ENCODE peak calls at places on chromosomes 5 and 9, in five cellular contexts. Z is stimulated activated CD4-positive, alpha-beta T cell treated with anti-CD3 and anti-CD28 coated beads, Interleukin-1b, Interleukin-23, amount 100 ng/mL, for 48 hours; U is C1 segment of cervical spinal cord; L is aorta; T is KBM-7. E is an unnamed sample.

GRCh38 chr9:35385042-35385441 is 104.9 kb upstream of the RUSC2 start:
- DNase-seq in Z (no peak), U (no peak), L (no peak), T (no peak), E (no peak)

GRCh38 chr9:130137870-130138653 is 34.1 kb upstream of the NCS1 start:
- DNase-seq in Z (no peak), U (no peak), L (peak), T (peak), E (no peak)

GRCh38 chr9:74953235-74953741 is 576 bp upstream of the C9orf40 start:
- DNase-seq in Z (no peak), U (no peak), L (no peak), T (no peak), E (no peak)

GRCh38 chr9:19493845-19494244 is 85.0 kb downstream of the ACER2 start:
- DNase-seq in Z (no peak), U (no peak), L (no peak), T (no peak), E (no peak)

GRCh38 chr5:179828756-179829421 is 8.2 kb downstream of the SQSTM1 start:
- DNase-seq in Z (no peak), U (no peak), L (no peak), T (no peak), E (no peak)

GRCh38 chr9:86470326-86470725 is 116.1 kb upstream of the TUT7 start:
- DNase-seq in Z (no peak), U (no peak), L (no peak), T (no peak), E (no peak)

GRCh38 chr5:79547429-79547822 is 33.5 kb upstream of the HOMER1 start:
- DNase-seq in Z (no peak), U (no peak), L (no peak), T (no peak), E (no peak)

GRCh38 chr5:100901851-100902341 is 1.2 kb downstream of the ST8SIA4 start:
- DNase-seq in Z (peak), U (peak), L (peak), T (peak), E (no peak)

GRCh38 chr5:98065261-98065909 is 708.1 kb upstream of the RGMB start:
- DNase-seq in Z (no peak), U (no peak), L (no peak), T (no peak), E (no peak)

GRCh38 chr5:68067353-68067752 is 148.2 kb upstream of the PIK3R1 start:
- DNase-seq in Z (no peak), U (no peak), L (no peak), T (no peak), E (no peak)

GRCh38 chr9:116233160-116233530 is 79.6 kb downstream of the PAPPA start:
- DNase-seq in Z (no peak), U (no peak), L (no peak), T (no peak), E (no peak)

GRCh38 chr5:135192351-135192750 is 158.3 kb upstream of the PITX1 start:
- DNase-seq in Z (no peak), U (no peak), L (no peak), T (no peak), E (no peak)

GRCh38 chr5:92560698-92561361 is 1020.2 kb downstream of the NR2F1-AS1 start:
- DNase-seq in Z (no peak), U (no peak), L (no peak), T (no peak), E (no peak)

GRCh38 chr5:61919920-61920319 is 386.1 kb upstream of the KIF2A start:
- DNase-seq in Z (no peak), U (no peak), L (no peak), T (no peak), E (peak)

GRCh38 chr5:45627076-45627656 is 69.0 kb downstream of the HCN1 start:
- DNase-seq in Z (no peak), U (no peak), L (no peak), T (no peak), E (no peak)

GRCh38 chr9:131396626-131397025 is 2.7 kb downstream of the PRRC2B start:
- DNase-seq in Z (no peak), U (no peak), L (peak), T (no peak), E (no peak)

GRCh38 chr5:78753093-78753531 is 104.5 kb upstream of the LHFPL2 start:
- DNase-seq in Z (no peak), U (no peak), L (no peak), T (no peak), E (no peak)

GRCh38 chr5:152514827-152515397 is 109.8 kb upstream of the NMUR2 start:
- DNase-seq in Z (no peak), U (no peak), L (no peak), T (peak), E (no peak)

GRCh38 chr9:93111001-93111370 is 15.0 kb downstream of the CARD19 start:
- DNase-seq in Z (no peak), U (no peak), L (peak), T (no peak), E (peak)

GRCh38 chr5:82104872-82105271 is 133.0 kb downstream of the ATG10 start:
- DNase-seq in Z (peak), U (no peak), L (no peak), T (no peak), E (no peak)

GRCh38 chr5:9222054-9222738 is 323.7 kb downstream of the SEMA5A start:
- DNase-seq in Z (no peak), U (no peak), L (no peak), T (no peak), E (no peak)

GRCh38 chr9:105656131-105656921 is 5.9 kb upstream of the TAL2 start:
- DNase-seq in Z (no peak), U (peak), L (no peak), T (peak), E (no peak)

GRCh38 chr9:26656003-26656940 is 236.3 kb downstream of the CAAP1 start:
- DNase-seq in Z (no peak), U (peak), L (no peak), T (peak), E (no peak)

GRCh38 chr5:54491326-54491725 is 26.2 kb upstream of the SNX18 start:
- DNase-seq in Z (no peak), U (no peak), L (no peak), T (no peak), E (no peak)

E was measured in right lobe of liver.